ENCODE peak calls at places on chromosomes 4 and X, in four cellular contexts. One of them, this sample, is unnamed.

GRCh38 chr4:5785806-5786680 is 75.0 kb downstream of the EVC start:
- DNase-seq in HepG2: no peak
- DNase-seq in WTC11: no peak
- DNase-seq in K562: no peak
- DNase-seq in this sample: no peak

GRCh38 chr4:37970702-37971101 is 10.5 kb downstream of the PTTG2 start:
- DNase-seq in HepG2: peak; percentile 47
- DNase-seq in WTC11: peak; percentile 38
- DNase-seq in K562: peak; percentile 36
- DNase-seq in this sample: no peak

GRCh38 chr4:25351777-25352421 is 25.2 kb upstream of the ANAPC4 start:
- DNase-seq in WTC11: no peak
- DNase-seq in HepG2: no peak
- DNase-seq in K562: no peak
- DNase-seq in this sample: no peak

GRCh38 chr4:111537861-111538260 is 607.4 kb upstream of the FAM241A start:
- DNase-seq in WTC11: no peak
- DNase-seq in K562: no peak
- DNase-seq in HepG2: no peak
- DNase-seq in this sample: peak; percentile 6

GRCh38 chr4:89894654-89895652 is at the start of gene MMRN1:
- DNase-seq in HepG2: no peak
- DNase-seq in K562: no peak
- DNase-seq in WTC11: no peak
- DNase-seq in this sample: no peak

GRCh38 chr4:107710493-107711459 is 9.3 kb downstream of the PAPSS1 start:
- DNase-seq in WTC11: no peak
- DNase-seq in HepG2: no peak
- DNase-seq in K562: no peak
- DNase-seq in this sample: no peak

GRCh38 chr4:71262161-71262560 is 76.7 kb upstream of the SLC4A4 start:
- DNase-seq in HepG2: no peak
- DNase-seq in WTC11: no peak
- DNase-seq in K562: no peak
- DNase-seq in this sample: no peak

GRCh38 chrX:57353472-57354132 is 67.1 kb downstream of the FAAH2 start:
- DNase-seq in WTC11: no peak
- DNase-seq in K562: no peak
- DNase-seq in HepG2: no peak
- DNase-seq in this sample: no peak

GRCh38 chrX:48569958-48570357 is 4.3 kb upstream of the RBM3 start:
- DNase-seq in K562: no peak
- DNase-seq in HepG2: no peak
- DNase-seq in WTC11: no peak
- DNase-seq in this sample: no peak

GRCh38 chr4:42271096-42271495 is 118.6 kb upstream of the BEND4 start:
- DNase-seq in HepG2: no peak
- DNase-seq in WTC11: no peak
- DNase-seq in K562: no peak
- DNase-seq in this sample: no peak

GRCh38 chrX:150363561-150364346 is 637 bp downstream of the MAMLD1 start:
- DNase-seq in HepG2: no peak
- DNase-seq in K562: no peak
- DNase-seq in WTC11: peak; percentile 23
- DNase-seq in this sample: no peak

GRCh38 chr4:145876531-145877180 is 62.0 kb downstream of the ZNF827 start:
- DNase-seq in WTC11: no peak
- DNase-seq in HepG2: no peak
- DNase-seq in K562: no peak
- DNase-seq in this sample: no peak

GRCh38 chr4:3388461-3389185 is 53.1 kb upstream of the HGFAC start:
- DNase-seq in HepG2: no peak
- DNase-seq in K562: no peak
- DNase-seq in WTC11: no peak
- DNase-seq in this sample: no peak

GRCh38 chr4:169286562-169287301 is 16.0 kb upstream of the SH3RF1 start:
- DNase-seq in K562: peak; percentile 32
- DNase-seq in WTC11: peak; percentile 23
- DNase-seq in HepG2: no peak
- DNase-seq in this sample: no peak

GRCh38 chrX:145735036-145735435 is 82.6 kb upstream of the SLITRK2 start:
- DNase-seq in HepG2: no peak
- DNase-seq in K562: no peak
- DNase-seq in WTC11: no peak
- DNase-seq in this sample: no peak

GRCh38 chr4:94758700-94759399 is 1.1 kb downstream of the BMPR1B start:
- DNase-seq in WTC11: peak; percentile 33
- DNase-seq in HepG2: no peak
- DNase-seq in K562: no peak
- DNase-seq in this sample: peak; percentile 21

GRCh38 chrX:129875669-129876068 is 30.3 kb upstream of the UTP14A start:
- DNase-seq in K562: no peak
- DNase-seq in WTC11: no peak
- DNase-seq in HepG2: no peak
- DNase-seq in this sample: no peak

GRCh38 chr4:87188063-87188462 is 32.4 kb downstream of the KLHL8 start:
- DNase-seq in WTC11: no peak
- DNase-seq in K562: no peak
- DNase-seq in HepG2: no peak
- DNase-seq in this sample: no peak

GRCh38 chr4:74540193-74540592 is 95.3 kb downstream of the AREG start:
- DNase-seq in HepG2: no peak
- DNase-seq in K562: no peak
- DNase-seq in WTC11: no peak
- DNase-seq in this sample: no peak

GRCh38 chrX:29561417-29561816 is 653.9 kb upstream of the MAGEB2 start:
- DNase-seq in K562: no peak
- DNase-seq in WTC11: no peak
- DNase-seq in HepG2: no peak
- DNase-seq in this sample: no peak

GRCh38 chrX:340121-340520 is 21.5 kb upstream of the GTPBP6 start:
- DNase-seq in WTC11: no peak
- DNase-seq in HepG2: no peak
- DNase-seq in K562: no peak
- DNase-seq in this sample: no peak

GRCh38 chr4:7193040-7193958 is 961 bp downstream of the SORCS2 start:
- DNase-seq in K562: no peak
- DNase-seq in HepG2: no peak
- DNase-seq in WTC11: no peak
- DNase-seq in this sample: no peak

GRCh38 chr4:166724369-166724768 is 509.9 kb downstream of the SPOCK3 start:
- DNase-seq in K562: no peak
- DNase-seq in WTC11: no peak
- DNase-seq in HepG2: no peak
- DNase-seq in this sample: no peak

GRCh38 chr4:137934921-137935320 is 307.2 kb downstream of the SLC7A11 start:
- DNase-seq in K562: no peak
- DNase-seq in WTC11: no peak
- DNase-seq in HepG2: no peak
- DNase-seq in this sample: no peak

GRCh38 chr4:41256131-41256739 is 493 bp upstream of the UCHL1 start:
- DNase-seq in HepG2: no peak
- DNase-seq in WTC11: peak; percentile 17
- DNase-seq in K562: no peak
- DNase-seq in this sample: peak; percentile 11

DNA sequence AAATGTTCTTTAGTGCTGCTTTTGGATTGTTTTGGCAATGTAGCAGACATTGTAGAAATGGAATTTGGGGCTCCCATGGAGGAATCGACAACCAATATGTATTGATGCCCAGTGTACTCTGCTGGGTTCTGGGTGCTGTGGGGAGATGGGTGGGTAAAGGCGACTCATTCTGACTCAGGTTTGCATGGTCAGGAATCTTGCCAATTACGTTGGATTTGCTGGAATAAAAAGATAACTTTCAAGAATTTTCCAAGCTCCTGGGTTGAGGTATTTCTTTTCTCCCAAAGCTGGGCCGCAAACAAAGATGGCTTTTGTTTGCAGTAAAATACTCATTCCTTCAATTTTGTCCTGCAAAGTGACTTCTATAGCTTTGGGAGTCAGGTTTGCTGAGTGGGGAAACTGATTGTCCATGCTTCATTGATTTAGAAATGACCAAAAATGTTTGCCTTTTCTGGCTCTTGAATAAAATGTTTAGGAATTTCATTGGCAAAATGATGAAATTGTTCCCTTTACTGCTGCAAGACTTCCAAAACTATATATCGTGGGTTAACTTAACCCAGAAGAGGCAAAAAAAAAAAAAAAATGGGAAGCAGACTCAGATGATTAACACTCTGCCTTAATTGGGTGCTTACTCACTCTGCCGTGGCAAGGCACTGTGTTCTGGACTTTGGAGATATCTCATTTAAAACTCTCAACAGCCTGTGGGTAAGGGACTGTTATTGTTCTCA is 57.0 kb downstream of the RTL9 start:
- DNase-seq in K562: no peak
- DNase-seq in WTC11: no peak
- DNase-seq in HepG2: no peak
- DNase-seq in this sample: no peak
- TF ChIP-seq ELF4 in K562: no peak
- TF ChIP-seq ELF4 in WTC11: no peak
- TF ChIP-seq ELF4 in HepG2: no peak
- TF ChIP-seq ELF4 in this sample: no peak

GRCh38 chr4:56681158-56681848 is at the start of gene HOPX:
- DNase-seq in WTC11: no peak
- DNase-seq in HepG2: no peak
- DNase-seq in K562: no peak
- DNase-seq in this sample: no peak
- TF ChIP-seq ELF4 in WTC11: no peak
- TF ChIP-seq ELF4 in HepG2: no peak
- TF ChIP-seq ELF4 in K562: no peak
- TF ChIP-seq ELF4 in this sample: no peak

GRCh38 chr4:164207460-164207859 is 546.5 kb upstream of the SMIM31 start:
- DNase-seq in WTC11: no peak
- DNase-seq in K562: no peak
- DNase-seq in HepG2: no peak
- DNase-seq in this sample: no peak

GRCh38 chr4:164210377-164210776 is 543.6 kb upstream of the SMIM31 start:
- DNase-seq in HepG2: no peak
- DNase-seq in WTC11: no peak
- DNase-seq in K562: no peak
- DNase-seq in this sample: no peak

GRCh38 chr4:164212714-164213113 is 541.2 kb upstream of the SMIM31 start:
- DNase-seq in HepG2: no peak
- DNase-seq in K562: no peak
- DNase-seq in WTC11: no peak
- DNase-seq in this sample: no peak

GRCh38 chr4:164215113-164215741 is 538.7 kb upstream of the SMIM31 start:
- DNase-seq in HepG2: no peak
- DNase-seq in WTC11: peak; percentile 14
- DNase-seq in K562: no peak
- DNase-seq in this sample: no peak

DNA sequence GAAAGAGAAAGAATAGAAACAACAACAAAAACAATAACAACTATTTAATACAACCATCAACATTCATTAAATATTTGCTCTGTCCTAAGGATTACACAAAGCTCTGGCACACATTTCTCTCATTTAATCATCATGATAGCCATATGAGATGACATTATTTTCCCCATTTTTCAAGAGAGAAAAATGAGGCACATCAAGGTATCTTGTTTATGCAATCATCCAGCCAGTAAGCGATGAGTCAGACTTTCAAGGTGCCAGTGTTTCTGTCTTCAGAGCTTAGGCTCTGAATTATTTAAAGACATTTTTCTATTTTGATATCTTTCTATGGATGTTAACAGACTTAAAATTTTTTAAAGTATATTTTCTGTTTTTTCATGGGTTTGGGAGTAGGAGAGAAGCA is 541.8 kb upstream of the SMIM31 start:
- DNase-seq in WTC11: no peak
- DNase-seq in K562: no peak
- DNase-seq in HepG2: no peak
- DNase-seq in this sample: no peak
- TF ChIP-seq ELF4 in WTC11: no peak
- TF ChIP-seq ELF4 in K562: no peak
- TF ChIP-seq ELF4 in HepG2: no peak
- TF ChIP-seq ELF4 in this sample: no peak

GRCh38 chrX:2188316-2188715 is 312.5 kb downstream of the DHRSX start:
- DNase-seq in HepG2: peak; percentile 54
- DNase-seq in K562: peak; percentile 20
- DNase-seq in WTC11: no peak
- DNase-seq in this sample: no peak
- TF ChIP-seq ELF4 in HepG2: no peak
- TF ChIP-seq ELF4 in K562: no peak
- TF ChIP-seq ELF4 in WTC11: no peak
- TF ChIP-seq ELF4 in this sample: no peak

GRCh38 chr4:81470456-81471327 is 1.0 kb downstream of the RASGEF1B start:
- DNase-seq in HepG2: no peak
- DNase-seq in K562: peak; percentile 7
- DNase-seq in WTC11: peak; percentile 29
- DNase-seq in this sample: peak; percentile 39
- TF ChIP-seq ELF4 in HepG2: no peak
- TF ChIP-seq ELF4 in K562: no peak
- TF ChIP-seq ELF4 in WTC11: no peak
- TF ChIP-seq ELF4 in this sample: no peak

GRCh38 chr4:106628616-106629606 is 260.3 kb upstream of the GIMD1 start:
- DNase-seq in K562: no peak
- DNase-seq in HepG2: no peak
- DNase-seq in WTC11: no peak
- DNase-seq in this sample: no peak
- TF ChIP-seq ELF4 in K562: no peak
- TF ChIP-seq ELF4 in HepG2: no peak
- TF ChIP-seq ELF4 in WTC11: no peak
- TF ChIP-seq ELF4 in this sample: no peak

GRCh38 chr4:569958-570667 is 6.0 kb downstream of the TMEM271 start:
- DNase-seq in WTC11: no peak
- DNase-seq in HepG2: no peak
- DNase-seq in K562: no peak
- DNase-seq in this sample: no peak
- TF ChIP-seq ELF4 in WTC11: no peak
- TF ChIP-seq ELF4 in HepG2: no peak
- TF ChIP-seq ELF4 in K562: no peak
- TF ChIP-seq ELF4 in this sample: no peak

DNA sequence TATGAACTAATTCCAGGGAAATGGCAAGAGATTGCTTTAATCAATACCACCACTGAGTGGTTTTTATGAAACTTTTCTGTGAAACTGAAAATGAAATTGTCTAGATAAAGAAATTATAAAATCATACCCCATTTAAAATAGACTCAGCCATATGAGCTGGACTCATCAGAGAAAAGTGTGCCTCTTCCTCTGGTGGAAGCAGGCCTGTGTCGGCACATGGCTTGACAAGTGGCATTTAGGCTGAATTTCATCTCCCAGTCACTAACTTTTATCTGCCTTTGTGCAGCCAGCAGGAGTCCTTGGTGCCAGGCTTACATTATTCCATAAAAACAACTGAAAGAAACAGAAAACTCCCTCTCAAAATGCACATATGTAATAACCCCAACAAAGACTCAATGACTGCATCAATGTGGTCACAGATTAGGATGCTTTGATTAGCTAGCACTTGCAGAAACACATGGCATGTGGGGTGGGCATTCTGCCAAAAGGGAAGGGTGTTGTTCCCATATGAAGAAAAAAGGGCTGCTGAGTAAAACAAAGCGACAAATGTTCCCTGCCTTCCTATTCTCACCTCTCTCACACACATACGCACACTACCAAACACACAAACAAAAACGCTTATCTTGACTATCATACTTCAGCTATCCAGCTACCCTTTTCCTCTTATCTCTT is 232.3 kb downstream of the PABPC4L start:
- DNase-seq in HepG2: no peak
- DNase-seq in WTC11: no peak
- DNase-seq in K562: no peak
- DNase-seq in this sample: no peak
- TF ChIP-seq ELF4 in HepG2: no peak
- TF ChIP-seq ELF4 in WTC11: no peak
- TF ChIP-seq ELF4 in K562: no peak
- TF ChIP-seq ELF4 in this sample: no peak